ENCODE peak calls at places on chromosomes 6 and 20, in five cellular contexts. K is pancreas, W is IMR-90, T is A549, N is cardiac fibroblast. F is an unnamed sample.

GRCh38 chr6:130090796-130091195 is 72.4 kb downstream of the L3MBTL3 start:
- DNase-seq in N (no peak), T (no peak), K (no peak), W (no peak), F (no peak)

GRCh38 chr20:35739294-35740163 is 2.5 kb downstream of the RBM39 start:
- DNase-seq in W (peak), T (no peak), K (no peak), N (peak), F (peak)

GRCh38 chr6:26183581-26184408 is 96.6 kb downstream of the HFE start:
- DNase-seq in N (peak), W (peak), K (peak), T (no peak), F (peak)

GRCh38 chr6:72580281-72580940 is 41.5 kb upstream of the KCNQ5 start:
- DNase-seq in W (peak), K (peak), N (peak), T (peak), F (peak)

GRCh38 chr20:11041396-11041795 is 367.6 kb upstream of the JAG1 start:
- DNase-seq in W (peak), K (no peak), N (no peak), T (no peak), F (peak)

GRCh38 chr6:1322206-1322605 is 10.3 kb downstream of the FOXQ1 start:
- DNase-seq in N (no peak), W (no peak), K (no peak), T (no peak), F (no peak)

GRCh38 chr6:81751388-81752083 is 945 bp downstream of the TENT5A start:
- DNase-seq in K (peak), T (peak), W (peak), N (peak), F (peak)

GRCh38 chr20:45407783-45408645 is at the start of gene DBNDD2:
- DNase-seq in T (no peak), N (no peak), K (no peak), W (no peak), F (no peak)

GRCh38 chr6:124961784-124962611 is at the start of gene RNF217:
- DNase-seq in K (peak), W (peak), T (peak), N (peak), F (peak)

GRCh38 chr6:13710552-13711383 is 867 bp downstream of the RANBP9 start:
- DNase-seq in W (no peak), K (peak), T (no peak), N (no peak), F (no peak)

GRCh38 chr20:47789081-47789998 is 4.1 kb upstream of the SULF2 start:
- DNase-seq in N (peak), T (no peak), W (no peak), K (no peak), F (no peak)

GRCh38 chr6:90025418-90026089 is 131.3 kb downstream of the GJA10 start:
- DNase-seq in W (peak), K (no peak), N (peak), T (no peak), F (peak)

GRCh38 chr6:119612176-119612870 is 262.8 kb upstream of the MAN1A1 start:
- DNase-seq in N (peak), K (no peak), W (peak), T (no peak), F (no peak)

GRCh38 chr6:150897400-150897943 is 32.0 kb downstream of the MTHFD1L start:
- DNase-seq in T (no peak), K (no peak), N (no peak), W (no peak), F (no peak)

GRCh38 chr20:5182615-5183254 is 55.9 kb downstream of the CDS2 start:
- DNase-seq in N (no peak), T (no peak), K (no peak), W (no peak), F (no peak)

GRCh38 chr6:17394192-17394611 is 807 bp downstream of the CAP2 start:
- DNase-seq in K (peak), T (peak), N (peak), W (peak), F (peak)

GRCh38 chr20:24465730-24466129 is 3.7 kb upstream of the SYNDIG1 start:
- DNase-seq in W (no peak), T (no peak), N (peak), K (no peak), F (no peak)

GRCh38 chr6:9439931-9440330 is 974.9 kb downstream of the TFAP2A start:
- DNase-seq in K (no peak), N (no peak), W (no peak), T (no peak), F (peak)

GRCh38 chr6:1145756-1146218 is 166.1 kb upstream of the FOXQ1 start:
- DNase-seq in W (no peak), N (no peak), K (no peak), T (no peak), F (no peak)

GRCh38 chr20:50306478-50307423 is 116.1 kb downstream of the CEBPB start:
- DNase-seq in N (no peak), W (no peak), K (no peak), T (no peak), F (no peak)

GRCh38 chr20:50309280-50309763 is 118.7 kb downstream of the CEBPB start:
- DNase-seq in T (no peak), K (no peak), N (peak), W (peak), F (no peak)

GRCh38 chr20:50309764-50310672 is 119.4 kb downstream of the CEBPB start:
- DNase-seq in N (no peak), K (no peak), W (no peak), T (no peak), F (no peak)

GRCh38 chr20:50308166-50308512 is 117.5 kb downstream of the CEBPB start:
- DNase-seq in N (no peak), K (no peak), T (no peak), W (no peak), F (no peak)

DNA sequence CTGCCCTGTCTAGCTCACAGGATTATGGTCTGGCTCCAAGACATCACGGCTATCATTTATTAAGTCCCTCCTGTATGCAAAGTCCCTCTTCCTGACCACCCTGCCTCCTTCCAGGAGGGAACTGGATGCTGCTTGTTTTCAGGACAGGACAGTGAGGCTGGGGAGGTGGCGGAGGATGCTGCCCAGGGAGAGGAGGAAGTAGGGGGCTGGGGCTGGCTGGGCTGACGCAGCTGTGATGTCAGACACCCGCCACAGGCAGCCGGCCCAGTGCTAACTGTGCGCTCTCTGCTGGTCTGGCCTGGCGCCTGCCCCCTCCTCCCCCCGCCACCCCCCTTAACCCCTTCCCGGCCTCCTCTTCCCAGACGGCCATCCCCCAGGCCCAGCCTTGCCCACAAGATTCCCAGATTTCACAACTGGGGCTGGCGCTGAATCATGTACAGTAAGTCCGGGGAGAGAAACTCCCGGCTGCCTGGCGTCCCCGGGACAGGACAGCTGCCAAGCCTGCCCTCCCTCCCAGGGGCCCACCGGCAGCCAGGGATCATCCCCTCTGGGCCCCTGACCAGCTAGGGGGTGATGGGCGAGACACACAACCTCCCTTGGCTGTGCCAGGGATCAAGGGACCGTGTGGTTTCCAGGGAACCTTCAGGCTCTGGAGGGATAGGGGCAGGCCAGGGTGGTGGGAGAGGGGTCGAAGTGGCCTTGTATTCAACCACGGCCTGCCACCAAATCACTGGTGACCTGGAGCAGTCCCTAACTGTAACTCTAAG is 118.1 kb downstream of the CEBPB start:
- DNase-seq in W (peak), K (peak), N (peak), T (peak), F (peak)
- H3K4me3 ChIP-seq in W (peak), K (no peak), N (no peak), T (peak), F (no peak)

GRCh38 chr6:4253604-4254211 is 118.3 kb upstream of the ECI2 start:
- DNase-seq in W (peak), T (peak), K (peak), N (peak), F (peak)
- TF ChIP-seq CTCF in W (peak), T (no peak), K (no peak), N (peak), F (peak)

GRCh38 chr6:144613859-144614258 is 328.7 kb downstream of the UTRN start:
- DNase-seq in N (no peak), K (no peak), T (no peak), W (peak), F (peak)

GRCh38 chr6:144617231-144618199 is 332.4 kb downstream of the UTRN start:
- DNase-seq in N (no peak), W (no peak), T (no peak), K (no peak), F (no peak)

GRCh38 chr6:144607998-144608736 is 323.0 kb downstream of the UTRN start:
- DNase-seq in N (no peak), K (no peak), T (no peak), W (no peak), F (no peak)

GRCh38 chr6:144615870-144616269 is 330.7 kb downstream of the UTRN start:
- DNase-seq in W (no peak), K (no peak), T (no peak), N (no peak), F (no peak)

DNA sequence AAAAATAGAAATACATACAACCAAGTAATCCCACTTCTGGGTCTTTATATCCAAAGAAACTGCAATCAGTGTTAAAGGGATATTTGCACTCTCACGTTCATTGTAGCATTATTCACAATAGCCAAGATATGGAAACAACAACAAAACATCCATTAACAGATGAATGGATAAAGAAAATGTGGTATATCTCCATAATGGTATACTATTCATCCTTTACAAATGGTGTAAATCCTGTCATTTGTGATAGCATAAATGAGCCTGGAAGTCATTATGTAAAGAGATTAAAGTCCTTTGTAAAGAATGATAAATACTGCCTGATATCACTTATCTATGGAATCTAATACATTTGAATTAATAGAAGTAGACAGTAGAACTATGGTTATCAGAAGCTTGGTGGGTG is 327.7 kb downstream of the UTRN start:
- DNase-seq in K (no peak), W (no peak), T (no peak), N (no peak), F (no peak)
- H3K4me3 ChIP-seq in K (no peak), W (no peak), T (no peak), N (no peak), F (no peak)

DNA sequence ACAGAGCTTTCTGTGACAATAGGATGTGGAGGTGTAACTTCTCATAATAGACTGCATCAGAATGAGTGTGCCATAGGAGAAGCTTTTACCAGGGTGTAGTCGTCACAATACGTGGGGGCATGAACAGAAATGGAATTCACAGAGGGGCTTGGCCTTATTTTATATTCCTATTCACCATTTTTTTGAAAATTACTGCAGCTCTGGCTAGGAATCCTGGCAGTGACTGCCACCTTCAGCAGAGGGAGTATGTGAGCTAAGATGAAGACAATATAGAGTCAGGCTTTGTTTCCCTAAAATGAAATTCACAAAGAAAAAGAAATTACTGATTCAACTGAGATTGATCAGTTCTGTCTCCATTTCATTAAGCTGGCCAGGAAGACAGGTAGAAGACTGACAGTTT is 13.9 kb downstream of the TOMM6 start:
- DNase-seq in T (no peak), K (no peak), N (peak), W (peak), F (peak)
- TF ChIP-seq CTCF in T (peak), K (no peak), N (peak), W (peak), F (peak)

GRCh38 chr20:19885576-19885956 is 127.5 kb downstream of the RIN2 start:
- DNase-seq in T (no peak), W (no peak), N (no peak), K (no peak), F (peak)

GRCh38 chr20:19887566-19888268 is 129.4 kb upstream of the NAA20 start:
- DNase-seq in K (no peak), W (no peak), T (no peak), N (no peak), F (no peak)

GRCh38 chr20:19888269-19888669 is 128.9 kb upstream of the NAA20 start:
- DNase-seq in W (no peak), N (no peak), T (no peak), K (no peak), F (peak)

GRCh38 chr20:19886666-19887288 is 128.7 kb downstream of the RIN2 start:
- DNase-seq in N (peak), W (peak), T (peak), K (no peak), F (peak)

DNA sequence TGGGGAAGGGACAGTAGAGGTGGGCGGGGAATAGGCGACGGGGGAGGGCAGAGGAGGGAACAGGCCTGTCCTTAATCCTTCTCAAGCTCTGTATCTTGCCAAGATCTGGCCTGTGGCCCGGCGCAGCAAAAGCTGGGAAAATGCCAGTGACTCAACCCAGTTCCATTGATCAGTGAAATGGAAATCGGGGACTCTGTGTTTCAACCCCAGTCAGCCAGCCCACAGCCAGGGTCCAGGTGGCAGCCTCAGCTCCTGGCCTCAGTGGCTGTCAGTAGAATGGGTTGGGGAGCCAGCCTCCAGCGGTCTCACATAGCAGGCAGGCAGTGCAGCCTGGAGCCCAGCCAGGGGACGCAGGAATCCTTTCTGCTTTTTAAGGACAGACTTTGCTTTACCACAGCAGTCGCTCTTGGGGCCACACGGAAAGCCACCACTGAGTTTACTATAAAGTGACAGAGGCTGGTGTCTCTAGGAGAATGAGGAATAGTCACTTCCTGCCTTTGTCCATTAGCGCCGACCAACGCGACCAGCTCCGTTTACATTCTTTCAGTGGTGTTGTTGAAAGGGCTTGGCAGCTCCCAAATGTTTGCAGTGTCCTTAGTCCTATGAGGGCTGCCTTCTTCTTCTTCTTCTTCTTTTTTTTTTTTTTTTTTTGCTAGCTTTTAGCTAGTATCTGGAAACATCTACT is 128.1 kb downstream of the RIN2 start:
- DNase-seq in N (peak), W (peak), K (peak), T (peak), F (peak)
- H3K4me3 ChIP-seq in N (no peak), W (peak), K (no peak), T (peak), F (no peak)

GRCh38 chr20:54980321-54980960 is 505.0 kb downstream of the DOK5 start:
- DNase-seq in N (no peak), K (no peak), T (no peak), W (no peak), F (peak)
- TF ChIP-seq CTCF in N (no peak), K (no peak), T (peak), W (no peak), F (peak)

GRCh38 chr20:29497261-29497671 is 1760.2 kb upstream of the DEFB115 start:
- DNase-seq in W (no peak), N (peak), K (peak), T (no peak), F (no peak)
- H3K4me3 ChIP-seq in W (no peak), N (no peak), K (no peak), T (no peak), F (no peak)

DNA sequence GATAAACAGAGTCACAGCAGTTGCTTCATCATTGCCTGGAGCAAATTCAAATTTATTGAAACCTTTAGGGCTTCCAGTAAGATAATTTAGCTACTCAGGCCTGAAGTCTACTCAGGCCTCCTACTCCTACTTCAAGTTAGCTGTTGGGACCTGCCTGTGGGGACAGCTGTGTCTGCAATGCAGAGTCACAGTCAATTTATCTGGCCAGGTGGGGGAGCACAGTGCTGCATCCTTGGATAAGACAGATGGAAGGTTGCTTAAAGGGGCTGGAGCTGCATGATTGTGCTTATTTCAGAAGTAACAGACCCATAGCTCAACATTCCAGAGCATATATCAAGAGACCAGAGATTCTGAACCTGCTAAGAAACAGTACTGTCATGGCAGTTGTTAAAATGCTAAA is 932.1 kb downstream of the QKI start:
- DNase-seq in K (no peak), T (no peak), N (no peak), W (no peak), F (no peak)
- TF ChIP-seq CTCF in K (no peak), T (no peak), N (no peak), W (no peak), F (no peak)

GRCh38 chr20:15164726-15165125 is 827.3 kb upstream of the FLRT3 start:
- DNase-seq in K (no peak), T (no peak), W (no peak), N (no peak), F (no peak)

GRCh38 chr20:15163632-15164031 is 826.2 kb upstream of the FLRT3 start:
- DNase-seq in T (no peak), K (no peak), N (no peak), W (no peak), F (no peak)

GRCh38 chr20:15166744-15167143 is 829.3 kb upstream of the FLRT3 start:
- DNase-seq in K (no peak), N (no peak), T (no peak), W (no peak), F (no peak)

GRCh38 chr20:15158438-15158990 is 821.1 kb upstream of the FLRT3 start:
- DNase-seq in T (no peak), K (no peak), N (no peak), W (no peak), F (no peak)

GRCh38 chr20:15162061-15162740 is 824.8 kb upstream of the FLRT3 start:
- DNase-seq in T (no peak), K (no peak), W (no peak), N (no peak), F (no peak)
- H3K4me3 ChIP-seq in T (peak), K (no peak), W (no peak), N (no peak), F (no peak)